ENCODE peak calls at places on chromosome 1, in ten cellular contexts. One of them, this sample, is unnamed.

GRCh38 chr1:117210831-117211261 is at the start of gene VTCN1:
- DNase-seq in cardiac fibroblast: no peak
- DNase-seq in GM12865: no peak
- DNase-seq in fibroblast of the aortic adventitia: no peak
- DNase-seq in BE2C: no peak
- DNase-seq in WERI-Rb-1: no peak
- DNase-seq in WTC11: no peak
- DNase-seq in mucosa of descending colon: peak
- DNase-seq in bronchial epithelial cell: peak
- DNase-seq in GM12864: no peak
- DNase-seq in this sample: no peak

GRCh38 chr1:226725870-226726212 is 13.2 kb downstream of the ITPKB start:
- DNase-seq in cardiac fibroblast: no peak
- DNase-seq in GM12865: no peak
- DNase-seq in fibroblast of the aortic adventitia: no peak
- DNase-seq in BE2C: no peak
- DNase-seq in WERI-Rb-1: no peak
- DNase-seq in WTC11: no peak
- DNase-seq in mucosa of descending colon: no peak
- DNase-seq in bronchial epithelial cell: no peak
- DNase-seq in GM12864: no peak
- DNase-seq in this sample: no peak

GRCh38 chr1:206907304-206907991 is 10.2 kb downstream of the IL24 start:
- DNase-seq in cardiac fibroblast: no peak
- DNase-seq in GM12865: no peak
- DNase-seq in fibroblast of the aortic adventitia: no peak
- DNase-seq in BE2C: peak
- DNase-seq in WERI-Rb-1: peak
- DNase-seq in WTC11: peak
- DNase-seq in mucosa of descending colon: no peak
- DNase-seq in bronchial epithelial cell: no peak
- DNase-seq in GM12864: no peak
- DNase-seq in this sample: no peak

GRCh38 chr1:51960262-51960661 is 30.2 kb downstream of the RAB3B start:
- DNase-seq in cardiac fibroblast: no peak
- DNase-seq in GM12865: peak
- DNase-seq in fibroblast of the aortic adventitia: no peak
- DNase-seq in BE2C: no peak
- DNase-seq in WERI-Rb-1: peak
- DNase-seq in WTC11: peak
- DNase-seq in mucosa of descending colon: no peak
- DNase-seq in bronchial epithelial cell: peak
- DNase-seq in GM12864: no peak
- DNase-seq in this sample: no peak

GRCh38 chr1:1990222-1990621 is 13.4 kb downstream of the CFAP74 start:
- DNase-seq in cardiac fibroblast: peak
- DNase-seq in GM12865: no peak
- DNase-seq in fibroblast of the aortic adventitia: peak
- DNase-seq in BE2C: no peak
- DNase-seq in WERI-Rb-1: no peak
- DNase-seq in WTC11: no peak
- DNase-seq in mucosa of descending colon: peak
- DNase-seq in bronchial epithelial cell: no peak
- DNase-seq in GM12864: no peak
- DNase-seq in this sample: no peak

GRCh38 chr1:114676115-114676514 is 6.3 kb upstream of the DENND2C start:
- DNase-seq in cardiac fibroblast: no peak
- DNase-seq in GM12865: no peak
- DNase-seq in fibroblast of the aortic adventitia: no peak
- DNase-seq in BE2C: no peak
- DNase-seq in WERI-Rb-1: no peak
- DNase-seq in WTC11: no peak
- DNase-seq in mucosa of descending colon: no peak
- DNase-seq in bronchial epithelial cell: no peak
- DNase-seq in GM12864: no peak
- DNase-seq in this sample: no peak

GRCh38 chr1:40232444-40232843 is 15.3 kb upstream of the TMCO2 start:
- DNase-seq in cardiac fibroblast: no peak
- DNase-seq in GM12865: peak
- DNase-seq in fibroblast of the aortic adventitia: no peak
- DNase-seq in BE2C: peak
- DNase-seq in WERI-Rb-1: no peak
- DNase-seq in WTC11: no peak
- DNase-seq in mucosa of descending colon: no peak
- DNase-seq in bronchial epithelial cell: no peak
- DNase-seq in GM12864: peak
- DNase-seq in this sample: no peak

GRCh38 chr1:53508056-53508990 is 49.1 kb downstream of the DMRTB1 start:
- DNase-seq in cardiac fibroblast: no peak
- DNase-seq in GM12865: no peak
- DNase-seq in fibroblast of the aortic adventitia: no peak
- DNase-seq in BE2C: no peak
- DNase-seq in WERI-Rb-1: no peak
- DNase-seq in WTC11: no peak
- DNase-seq in mucosa of descending colon: no peak
- DNase-seq in bronchial epithelial cell: no peak
- DNase-seq in GM12864: no peak
- DNase-seq in this sample: no peak

GRCh38 chr1:244444854-244445253 is 6.9 kb downstream of the ADSS2 start:
- DNase-seq in cardiac fibroblast: peak
- DNase-seq in GM12865: no peak
- DNase-seq in fibroblast of the aortic adventitia: peak
- DNase-seq in BE2C: no peak
- DNase-seq in WERI-Rb-1: no peak
- DNase-seq in WTC11: no peak
- DNase-seq in mucosa of descending colon: no peak
- DNase-seq in bronchial epithelial cell: peak
- DNase-seq in GM12864: no peak
- DNase-seq in this sample: no peak

GRCh38 chr1:156895408-156895874 is 1.9 kb downstream of the PEAR1 start:
- DNase-seq in cardiac fibroblast: no peak
- DNase-seq in GM12865: no peak
- DNase-seq in fibroblast of the aortic adventitia: peak
- DNase-seq in BE2C: peak
- DNase-seq in WERI-Rb-1: no peak
- DNase-seq in WTC11: no peak
- DNase-seq in mucosa of descending colon: no peak
- DNase-seq in bronchial epithelial cell: no peak
- DNase-seq in GM12864: no peak
- DNase-seq in this sample: peak

GRCh38 chr1:27346991-27347627 is 5.3 kb downstream of the SYTL1 start:
- DNase-seq in cardiac fibroblast: no peak
- DNase-seq in GM12865: no peak
- DNase-seq in fibroblast of the aortic adventitia: no peak
- DNase-seq in BE2C: no peak
- DNase-seq in WERI-Rb-1: no peak
- DNase-seq in WTC11: no peak
- DNase-seq in mucosa of descending colon: no peak
- DNase-seq in bronchial epithelial cell: peak
- DNase-seq in GM12864: no peak
- DNase-seq in this sample: no peak

GRCh38 chr1:23958810-23959460 is 693 bp upstream of the PNRC2 start:
- DNase-seq in cardiac fibroblast: peak
- DNase-seq in GM12865: peak
- DNase-seq in fibroblast of the aortic adventitia: peak
- DNase-seq in BE2C: peak
- DNase-seq in WERI-Rb-1: peak
- DNase-seq in WTC11: peak
- DNase-seq in mucosa of descending colon: peak
- DNase-seq in bronchial epithelial cell: peak
- DNase-seq in GM12864: peak
- DNase-seq in this sample: peak
- TF ChIP-seq CTCF in cardiac fibroblast: peak
- TF ChIP-seq CTCF in GM12865: peak
- TF ChIP-seq CTCF in fibroblast of the aortic adventitia: peak
- TF ChIP-seq CTCF in BE2C: peak
- TF ChIP-seq CTCF in WERI-Rb-1: no peak
- TF ChIP-seq CTCF in WTC11: no peak
- TF ChIP-seq CTCF in mucosa of descending colon: no peak
- TF ChIP-seq CTCF in bronchial epithelial cell: peak
- TF ChIP-seq CTCF in GM12864: peak
- TF ChIP-seq CTCF in this sample: peak

GRCh38 chr1:12371053-12371452 is 141.2 kb downstream of the VPS13D start:
- DNase-seq in cardiac fibroblast: no peak
- DNase-seq in GM12865: no peak
- DNase-seq in fibroblast of the aortic adventitia: no peak
- DNase-seq in BE2C: no peak
- DNase-seq in WERI-Rb-1: no peak
- DNase-seq in WTC11: no peak
- DNase-seq in mucosa of descending colon: no peak
- DNase-seq in bronchial epithelial cell: no peak
- DNase-seq in GM12864: no peak
- DNase-seq in this sample: no peak

GRCh38 chr1:12372180-12372579 is 142.3 kb downstream of the VPS13D start:
- DNase-seq in cardiac fibroblast: no peak
- DNase-seq in GM12865: no peak
- DNase-seq in fibroblast of the aortic adventitia: no peak
- DNase-seq in BE2C: no peak
- DNase-seq in WERI-Rb-1: no peak
- DNase-seq in WTC11: no peak
- DNase-seq in mucosa of descending colon: no peak
- DNase-seq in bronchial epithelial cell: no peak
- DNase-seq in GM12864: no peak
- DNase-seq in this sample: no peak

GRCh38 chr1:12380316-12381249 is 150.8 kb downstream of the VPS13D start:
- DNase-seq in cardiac fibroblast: no peak
- DNase-seq in GM12865: no peak
- DNase-seq in fibroblast of the aortic adventitia: peak
- DNase-seq in BE2C: no peak
- DNase-seq in WERI-Rb-1: no peak
- DNase-seq in WTC11: no peak
- DNase-seq in mucosa of descending colon: no peak
- DNase-seq in bronchial epithelial cell: peak
- DNase-seq in GM12864: no peak
- DNase-seq in this sample: no peak

GRCh38 chr1:12372761-12373160 is 142.9 kb downstream of the VPS13D start:
- DNase-seq in cardiac fibroblast: no peak
- DNase-seq in GM12865: no peak
- DNase-seq in fibroblast of the aortic adventitia: no peak
- DNase-seq in BE2C: no peak
- DNase-seq in WERI-Rb-1: no peak
- DNase-seq in WTC11: no peak
- DNase-seq in mucosa of descending colon: no peak
- DNase-seq in bronchial epithelial cell: no peak
- DNase-seq in GM12864: no peak
- DNase-seq in this sample: no peak

DNA sequence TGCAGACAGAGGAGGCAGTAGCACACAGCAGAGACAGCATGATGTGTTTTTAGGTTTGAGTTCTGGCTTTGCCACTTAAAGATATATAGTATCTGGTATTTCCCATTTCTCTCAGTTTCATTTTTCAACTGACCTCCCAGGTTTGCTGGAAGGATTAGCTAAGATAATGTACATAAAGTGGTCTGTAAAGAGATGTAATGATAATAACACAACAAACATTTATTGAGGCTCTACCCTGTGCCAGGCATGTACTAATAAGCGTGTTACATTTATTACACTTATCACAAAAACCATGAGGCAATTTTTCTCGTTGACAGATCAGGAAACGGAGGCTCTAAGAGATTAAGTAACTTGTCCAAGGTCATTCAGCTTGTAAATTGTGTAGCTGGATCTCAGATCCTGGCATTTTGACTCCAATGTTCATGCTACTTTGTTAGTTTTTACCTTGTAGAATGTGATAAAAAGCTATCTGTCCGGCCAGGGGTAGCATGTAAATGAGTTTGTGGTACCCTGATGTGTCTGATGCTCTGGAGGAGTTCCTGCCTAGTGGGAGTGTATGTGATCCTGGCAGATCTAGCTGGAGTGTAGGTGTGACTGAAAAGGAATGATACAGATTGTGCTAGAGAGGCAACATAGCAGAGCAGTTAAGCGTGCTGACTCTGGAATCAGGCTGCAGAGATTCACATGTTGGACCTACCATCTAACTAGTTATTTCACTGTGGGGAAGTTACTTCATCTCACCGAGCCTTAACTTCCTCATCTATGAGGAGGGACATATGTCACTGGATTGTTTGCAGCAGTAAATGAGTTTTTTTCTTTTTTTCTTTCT is 146.6 kb downstream of the VPS13D start:
- DNase-seq in cardiac fibroblast: peak
- DNase-seq in GM12865: no peak
- DNase-seq in fibroblast of the aortic adventitia: peak
- DNase-seq in BE2C: no peak
- DNase-seq in WERI-Rb-1: no peak
- DNase-seq in WTC11: no peak
- DNase-seq in mucosa of descending colon: peak
- DNase-seq in bronchial epithelial cell: no peak
- DNase-seq in GM12864: no peak
- DNase-seq in this sample: peak
- TF ChIP-seq CTCF in cardiac fibroblast: no peak
- TF ChIP-seq CTCF in GM12865: no peak
- TF ChIP-seq CTCF in fibroblast of the aortic adventitia: peak
- TF ChIP-seq CTCF in BE2C: no peak
- TF ChIP-seq CTCF in WERI-Rb-1: no peak
- TF ChIP-seq CTCF in WTC11: no peak
- TF ChIP-seq CTCF in mucosa of descending colon: no peak
- TF ChIP-seq CTCF in bronchial epithelial cell: no peak
- TF ChIP-seq CTCF in GM12864: no peak
- TF ChIP-seq CTCF in this sample: peak

DNA sequence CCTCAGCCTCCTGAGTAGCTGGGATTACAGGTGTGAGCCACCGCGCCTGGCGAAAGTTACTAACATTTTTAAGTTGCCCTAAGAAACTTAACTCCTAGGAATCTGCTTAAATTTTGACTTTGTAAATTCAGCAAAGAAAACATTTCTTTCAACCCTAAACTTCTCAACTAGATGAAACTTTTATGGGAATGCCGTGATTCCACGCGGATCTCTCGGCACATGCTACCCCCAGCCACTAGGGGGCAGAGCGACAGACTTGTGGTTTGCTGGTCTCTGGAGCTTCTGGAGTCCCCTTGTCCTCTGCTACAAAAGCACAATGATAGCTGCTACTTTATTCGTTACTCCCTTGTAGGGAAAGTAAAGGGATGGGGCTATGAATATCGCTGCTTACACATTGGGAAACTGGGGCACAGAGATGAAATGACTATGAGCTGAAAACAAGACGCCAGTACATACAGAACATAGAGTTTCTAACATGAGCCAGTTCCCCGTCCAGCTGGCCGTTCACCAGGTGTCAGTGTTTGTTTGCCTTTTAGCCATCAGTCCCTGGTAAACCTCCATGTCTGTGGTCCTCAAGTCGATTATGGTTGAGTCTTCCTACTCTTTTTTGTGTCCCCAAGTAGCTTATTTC is 114.7 kb downstream of the PBX1 start:
- DNase-seq in cardiac fibroblast: no peak
- DNase-seq in GM12865: peak
- DNase-seq in fibroblast of the aortic adventitia: no peak
- DNase-seq in BE2C: peak
- DNase-seq in WERI-Rb-1: peak
- DNase-seq in WTC11: peak
- DNase-seq in mucosa of descending colon: no peak
- DNase-seq in bronchial epithelial cell: no peak
- DNase-seq in GM12864: no peak
- DNase-seq in this sample: no peak
- TF ChIP-seq CTCF in cardiac fibroblast: peak
- TF ChIP-seq CTCF in GM12865: peak
- TF ChIP-seq CTCF in fibroblast of the aortic adventitia: peak
- TF ChIP-seq CTCF in BE2C: peak
- TF ChIP-seq CTCF in WERI-Rb-1: peak
- TF ChIP-seq CTCF in WTC11: peak
- TF ChIP-seq CTCF in mucosa of descending colon: no peak
- TF ChIP-seq CTCF in bronchial epithelial cell: peak
- TF ChIP-seq CTCF in GM12864: peak
- TF ChIP-seq CTCF in this sample: peak

GRCh38 chr1:221742555-221743415 is 896 bp upstream of the DUSP10 start:
- DNase-seq in cardiac fibroblast: peak
- DNase-seq in GM12865: peak
- DNase-seq in fibroblast of the aortic adventitia: peak
- DNase-seq in BE2C: peak
- DNase-seq in WERI-Rb-1: peak
- DNase-seq in WTC11: peak
- DNase-seq in mucosa of descending colon: peak
- DNase-seq in bronchial epithelial cell: peak
- DNase-seq in GM12864: peak
- DNase-seq in this sample: peak
- TF ChIP-seq CTCF in cardiac fibroblast: no peak
- TF ChIP-seq CTCF in GM12865: peak
- TF ChIP-seq CTCF in fibroblast of the aortic adventitia: no peak
- TF ChIP-seq CTCF in BE2C: no peak
- TF ChIP-seq CTCF in WERI-Rb-1: no peak
- TF ChIP-seq CTCF in WTC11: no peak
- TF ChIP-seq CTCF in mucosa of descending colon: peak
- TF ChIP-seq CTCF in bronchial epithelial cell: peak
- TF ChIP-seq CTCF in GM12864: no peak
- TF ChIP-seq CTCF in this sample: no peak